ENCODE peak calls at places on chromosomes 2 and 18, in four cellular contexts. G is SK-N-SH, E is fibroblast of lung, V is PC-9. P is an unnamed sample. For H3K9me3, the result is how much of the 10 kb centered on the place peaks cover.

GRCh38 chr18:7459851-7460774 is 107.0 kb upstream of the PTPRM start:
- DNase-seq in G (no peak), E (peak), V (no peak), P (no peak)

GRCh38 chr2:46850742-46851141 is 64.9 kb downstream of the MCFD2 start:
- DNase-seq in G (no peak), E (peak), V (peak), P (no peak)

GRCh38 chr2:23007836-23008235 is 377.1 kb upstream of the KLHL29 start:
- DNase-seq in G (no peak), E (no peak), V (peak), P (no peak)

GRCh38 chr2:2530334-2530733 is 199.3 kb upstream of the MYT1L start:
- DNase-seq in G (no peak), E (no peak), V (no peak), P (no peak)

GRCh38 chr2:109614715-109615636 is 812 bp downstream of the SOWAHC start:
- DNase-seq in G (peak), E (peak), V (no peak), P (peak)

GRCh38 chr2:168456526-168457176 is 579 bp downstream of the CERS6 start:
- DNase-seq in G (peak), E (peak), V (no peak), P (peak)

GRCh38 chr18:23114171-23114881 is 21.0 kb upstream of the CABLES1 start:
- DNase-seq in G (no peak), E (no peak), V (no peak), P (no peak)

GRCh38 chr2:45257820-45258219 is 248.6 kb upstream of the SIX2 start:
- DNase-seq in G (no peak), E (no peak), V (no peak), P (no peak)

GRCh38 chr2:176662771-176663170 is 393.5 kb downstream of the MTX2 start:
- DNase-seq in G (no peak), E (no peak), V (no peak), P (no peak)
- TF ChIP-seq CTCF in G (no peak), E (no peak), V (no peak), P (no peak)

DNA sequence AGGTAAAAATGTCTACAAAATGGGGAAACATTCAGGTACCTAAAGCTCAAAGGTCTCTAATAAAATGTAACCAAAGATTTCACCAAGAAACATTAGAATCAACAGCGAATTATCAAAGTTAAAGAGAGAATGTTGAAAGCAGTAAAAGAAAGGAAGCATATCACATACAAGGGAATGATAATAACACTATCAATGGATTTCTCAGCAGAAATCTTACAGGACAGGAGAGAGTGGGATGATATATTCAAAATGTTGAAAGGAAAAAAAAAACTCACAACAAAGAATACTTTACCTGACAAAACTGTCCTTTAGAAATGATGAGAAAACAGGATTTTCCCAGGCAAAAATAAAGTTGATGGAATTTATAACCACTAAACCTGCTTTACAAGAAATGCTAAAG is 591.2 kb upstream of the POU3F3 start:
- DNase-seq in G (no peak), E (no peak), V (no peak), P (no peak)
- H3K9me3 ChIP-seq in G (under half), E (under half), V (under half), P (under half)

GRCh38 chr18:24428709-24429108 is 2.2 kb downstream of the IMPACT start:
- DNase-seq in G (no peak), E (no peak), V (no peak), P (no peak)
- H3K4me3 ChIP-seq in G (no peak), E (no peak), V (peak), P (no peak)

DNA sequence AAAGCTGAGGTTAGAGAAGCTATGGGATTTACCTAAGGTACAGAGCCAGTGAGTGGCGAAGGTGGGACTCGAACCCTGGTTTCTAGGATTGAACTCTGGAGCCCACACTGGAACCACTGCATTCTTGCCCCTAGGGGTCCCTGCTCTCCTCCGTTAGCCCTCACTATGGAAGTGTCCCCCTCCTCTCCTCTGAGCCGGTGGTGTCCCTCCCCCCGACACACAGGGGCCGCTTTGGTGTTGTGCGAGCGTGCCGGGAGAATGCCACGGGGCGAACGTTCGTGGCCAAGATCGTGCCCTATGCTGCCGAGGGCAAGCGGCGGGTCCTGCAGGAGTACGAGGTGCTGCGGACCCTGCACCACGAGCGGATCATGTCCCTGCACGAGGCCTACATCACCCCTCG is 8.5 kb upstream of the GMPPA start:
- DNase-seq in G (no peak), E (no peak), V (no peak), P (no peak)
- TF ChIP-seq CTCF in G (no peak), E (no peak), V (no peak), P (no peak)

GRCh38 chr2:125512313-125512712 is 1143.6 kb upstream of the GYPC start:
- DNase-seq in G (no peak), E (no peak), V (no peak), P (no peak)

DNA sequence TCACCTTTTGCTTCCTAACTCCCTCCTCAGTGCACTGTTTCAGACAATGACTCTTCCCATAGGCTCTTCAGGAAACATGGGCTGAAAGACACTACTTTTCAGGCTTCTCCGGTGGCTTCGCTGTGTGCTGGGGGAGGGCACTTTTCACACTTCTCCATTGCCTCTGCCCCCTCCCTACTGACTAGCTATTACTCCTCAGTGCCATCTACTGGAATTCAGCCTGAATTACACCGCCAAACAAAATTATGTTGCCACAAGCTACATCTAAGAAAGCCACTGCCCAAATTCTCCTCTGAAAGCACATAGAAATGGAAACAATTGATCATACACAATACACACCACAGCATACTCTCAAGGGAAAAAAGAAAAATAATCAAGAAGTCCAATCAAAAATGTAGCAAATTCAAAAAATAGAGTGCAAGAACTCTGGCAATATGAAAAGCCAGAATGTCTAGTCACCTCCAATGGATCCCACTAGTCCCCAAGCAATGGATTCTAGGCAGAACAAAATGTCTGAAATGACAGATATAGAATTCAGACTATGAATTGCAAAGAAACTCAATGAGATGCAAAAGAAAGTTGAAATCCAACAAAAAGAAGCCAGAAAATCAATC is 1139.4 kb upstream of the GYPC start:
- DNase-seq in G (peak), E (no peak), V (peak), P (no peak)
- H3K9me3 ChIP-seq in G (under half), E (under half), V (under half), P (under half)

GRCh38 chr2:149075868-149076267 is 37.4 kb downstream of the LYPD6B start:
- DNase-seq in G (no peak), E (peak), V (no peak), P (no peak)
- H3K4me3 ChIP-seq in G (no peak), E (no peak), V (no peak), P (no peak)

GRCh38 chr2:157236404-157236803 is 21.1 kb upstream of the GALNT5 start:
- DNase-seq in G (no peak), E (no peak), V (no peak), P (no peak)
- TF ChIP-seq CTCF in G (no peak), E (no peak), V (no peak), P (no peak)

GRCh38 chr2:172540421-172540820 is 15.5 kb upstream of the PDK1 start:
- DNase-seq in G (no peak), E (peak), V (no peak), P (no peak)

GRCh38 chr2:172533687-172534086 is 22.2 kb upstream of the PDK1 start:
- DNase-seq in G (no peak), E (no peak), V (no peak), P (no peak)

GRCh38 chr2:172531309-172531708 is 24.6 kb upstream of the PDK1 start:
- DNase-seq in G (no peak), E (no peak), V (no peak), P (peak)

GRCh38 chr2:172539767-172540166 is 16.1 kb upstream of the PDK1 start:
- DNase-seq in G (no peak), E (no peak), V (no peak), P (no peak)

DNA sequence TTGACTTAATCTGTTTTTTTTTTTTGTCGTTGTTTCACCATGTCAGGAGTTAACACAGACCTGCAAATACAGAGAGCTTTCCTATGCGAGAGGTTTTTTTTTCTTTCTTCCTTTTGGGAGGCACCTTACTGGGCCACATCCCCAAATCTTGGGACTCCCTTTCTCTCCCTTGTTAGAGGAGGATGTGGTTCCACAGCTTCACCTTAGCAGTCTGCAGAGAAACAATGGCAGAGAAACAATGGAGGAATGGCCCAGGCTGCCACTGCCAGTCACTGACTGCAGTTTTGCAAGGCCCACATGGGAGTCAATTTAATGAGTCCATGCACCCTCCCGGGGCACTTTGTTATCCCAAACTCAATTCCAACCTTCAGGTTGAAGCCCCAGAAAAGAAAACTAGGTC is 20.8 kb upstream of the PDK1 start:
- DNase-seq in G (no peak), E (no peak), V (no peak), P (no peak)
- H3K9me3 ChIP-seq in G (under half), E (under half), V (under half), P (under half)

GRCh38 chr18:8910186-8910585 is 192.3 kb upstream of the NDUFV2 start:
- DNase-seq in G (no peak), E (no peak), V (no peak), P (no peak)
- H3K4me3 ChIP-seq in G (no peak), E (no peak), V (no peak), P (no peak)

GRCh38 chr2:44009136-44009744 is 13.5 kb upstream of the LRPPRC start:
- DNase-seq in G (peak), E (no peak), V (no peak), P (no peak)
- TF ChIP-seq CTCF in G (no peak), E (no peak), V (no peak), P (no peak)